ENCODE peak calls at places on chromosomes 13 and 19, in four cellular contexts. One of them, this sample, is unnamed.

GRCh38 chr13:40116008-40116407 is 460.5 kb downstream of the COG6 start:
- DNase-seq in neuronal stem cell: no peak
- DNase-seq in trophoblast cell: peak
- DNase-seq in H1: no peak
- DNase-seq in this sample: peak

GRCh38 chr13:100633461-100633860 is 41.1 kb downstream of the TMTC4 start:
- DNase-seq in neuronal stem cell: no peak
- DNase-seq in H1: no peak
- DNase-seq in trophoblast cell: peak
- DNase-seq in this sample: peak

GRCh38 chr13:40026741-40027140 is 371.3 kb downstream of the COG6 start:
- DNase-seq in neuronal stem cell: no peak
- DNase-seq in trophoblast cell: no peak
- DNase-seq in H1: no peak
- DNase-seq in this sample: no peak

GRCh38 chr13:48161530-48162179 is 66.8 kb upstream of the MED4 start:
- DNase-seq in trophoblast cell: peak
- DNase-seq in H1: no peak
- DNase-seq in neuronal stem cell: no peak
- DNase-seq in this sample: no peak

GRCh38 chr13:98576963-98577822 is at the start of gene STK24:
- DNase-seq in H1: no peak
- DNase-seq in neuronal stem cell: peak
- DNase-seq in trophoblast cell: peak
- DNase-seq in this sample: peak

GRCh38 chr13:113402471-113403254 is 38.7 kb upstream of the GRTP1 start:
- DNase-seq in trophoblast cell: no peak
- DNase-seq in neuronal stem cell: no peak
- DNase-seq in H1: no peak
- DNase-seq in this sample: no peak

GRCh38 chr13:23723463-23723862 is 153.3 kb downstream of the TNFRSF19 start:
- DNase-seq in trophoblast cell: no peak
- DNase-seq in H1: no peak
- DNase-seq in neuronal stem cell: no peak
- DNase-seq in this sample: peak

GRCh38 chr13:110910013-110910890 is 4.6 kb downstream of the ANKRD10 start:
- DNase-seq in trophoblast cell: no peak
- DNase-seq in H1: no peak
- DNase-seq in neuronal stem cell: no peak
- DNase-seq in this sample: no peak

GRCh38 chr13:37797606-37798005 is 72.0 kb downstream of the TRPC4 start:
- DNase-seq in trophoblast cell: no peak
- DNase-seq in H1: no peak
- DNase-seq in neuronal stem cell: no peak
- DNase-seq in this sample: no peak

GRCh38 chr13:30872685-30873443 is 33.2 kb upstream of the MEDAG start:
- DNase-seq in trophoblast cell: peak
- DNase-seq in neuronal stem cell: peak
- DNase-seq in H1: no peak
- DNase-seq in this sample: peak

GRCh38 chr19:16374436-16374835 is 49.8 kb downstream of the KLF2 start:
- DNase-seq in trophoblast cell: no peak
- DNase-seq in H1: no peak
- DNase-seq in neuronal stem cell: no peak
- DNase-seq in this sample: no peak

GRCh38 chr13:62302341-62302740 is 886.7 kb upstream of the PCDH20 start:
- DNase-seq in H1: no peak
- DNase-seq in trophoblast cell: no peak
- DNase-seq in neuronal stem cell: no peak
- DNase-seq in this sample: peak

GRCh38 chr13:97240789-97241734 is 18.9 kb downstream of the MBNL2 start:
- DNase-seq in H1: no peak
- DNase-seq in neuronal stem cell: no peak
- DNase-seq in trophoblast cell: no peak
- DNase-seq in this sample: no peak

GRCh38 chr13:87669379-87669978 is 1.7 kb upstream of the SLITRK5 start:
- DNase-seq in neuronal stem cell: no peak
- DNase-seq in trophoblast cell: peak
- DNase-seq in H1: no peak
- DNase-seq in this sample: peak

GRCh38 chr19:17687857-17688784 is at the start of gene UNC13A:
- DNase-seq in trophoblast cell: peak
- DNase-seq in H1: no peak
- DNase-seq in neuronal stem cell: peak
- DNase-seq in this sample: peak

GRCh38 chr19:57308514-57308913 is 11.8 kb upstream of the ZNF543 start:
- DNase-seq in trophoblast cell: no peak
- DNase-seq in H1: no peak
- DNase-seq in neuronal stem cell: no peak
- DNase-seq in this sample: no peak

GRCh38 chr19:30339624-30340525 is 32.3 kb upstream of the ZNF536 start:
- DNase-seq in H1: no peak
- DNase-seq in neuronal stem cell: no peak
- DNase-seq in trophoblast cell: no peak
- DNase-seq in this sample: no peak

GRCh38 chr13:105611424-105611823 is 924.0 kb downstream of the EFNB2 start:
- DNase-seq in H1: no peak
- DNase-seq in neuronal stem cell: no peak
- DNase-seq in trophoblast cell: peak
- DNase-seq in this sample: peak

GRCh38 chr13:52842440-52842839 is 6.0 kb downstream of the PCDH8 start:
- DNase-seq in neuronal stem cell: no peak
- DNase-seq in H1: no peak
- DNase-seq in trophoblast cell: no peak
- DNase-seq in this sample: no peak

GRCh38 chr13:84479656-84480055 is 597.4 kb upstream of the SLITRK1 start:
- DNase-seq in trophoblast cell: no peak
- DNase-seq in H1: no peak
- DNase-seq in neuronal stem cell: no peak
- DNase-seq in this sample: no peak

GRCh38 chr19:50657672-50658437 is 8.6 kb downstream of the C19orf81 start:
- DNase-seq in trophoblast cell: peak
- DNase-seq in neuronal stem cell: peak
- DNase-seq in H1: peak
- DNase-seq in this sample: peak

GRCh38 chr13:24271611-24272451 is 37.5 kb upstream of the C1QTNF9 start:
- DNase-seq in H1: no peak
- DNase-seq in trophoblast cell: no peak
- DNase-seq in neuronal stem cell: no peak
- DNase-seq in this sample: peak

GRCh38 chr19:45468159-45468651 is 409 bp downstream of the FOSB start:
- DNase-seq in trophoblast cell: no peak
- DNase-seq in H1: no peak
- DNase-seq in neuronal stem cell: no peak
- DNase-seq in this sample: no peak

GRCh38 chr19:18995804-18996241 is 37.5 kb downstream of the SUGP2 start:
- DNase-seq in H1: peak
- DNase-seq in neuronal stem cell: peak
- DNase-seq in trophoblast cell: peak
- DNase-seq in this sample: peak

GRCh38 chr13:84574851-84575250 is 692.6 kb upstream of the SLITRK1 start:
- DNase-seq in neuronal stem cell: no peak
- DNase-seq in trophoblast cell: no peak
- DNase-seq in H1: no peak
- DNase-seq in this sample: peak

GRCh38 chr19:4055209-4055552 is 11.5 kb downstream of the ZBTB7A start:
- DNase-seq in neuronal stem cell: no peak
- DNase-seq in trophoblast cell: no peak
- DNase-seq in H1: no peak
- DNase-seq in this sample: no peak

GRCh38 chr13:20495087-20496023 is 30.3 kb downstream of the CRYL1 start:
- DNase-seq in neuronal stem cell: peak
- DNase-seq in trophoblast cell: peak
- DNase-seq in H1: no peak
- DNase-seq in this sample: peak

GRCh38 chr19:12681074-12681987 is at the start of gene DHPS:
- DNase-seq in neuronal stem cell: peak
- DNase-seq in trophoblast cell: peak
- DNase-seq in H1: peak
- DNase-seq in this sample: peak
- H2BK5ac ChIP-seq in neuronal stem cell: peak
- H2BK5ac ChIP-seq in trophoblast cell: peak
- H2BK5ac ChIP-seq in H1: peak
- H2BK5ac ChIP-seq in this sample: peak

GRCh38 chr19:22532388-22533310 is 101.5 kb upstream of the ZNF492 start:
- DNase-seq in H1: no peak
- DNase-seq in neuronal stem cell: no peak
- DNase-seq in trophoblast cell: peak
- DNase-seq in this sample: no peak
- H3K4me3 ChIP-seq in H1: no peak
- H3K4me3 ChIP-seq in neuronal stem cell: no peak
- H3K4me3 ChIP-seq in trophoblast cell: no peak
- H3K4me3 ChIP-seq in this sample: no peak

GRCh38 chr13:27833206-27833605 is 40.9 kb downstream of the GSX1 start:
- DNase-seq in H1: no peak
- DNase-seq in trophoblast cell: no peak
- DNase-seq in neuronal stem cell: no peak
- DNase-seq in this sample: no peak
- H2BK12ac ChIP-seq in H1: no peak
- H2BK12ac ChIP-seq in trophoblast cell: no peak
- H2BK12ac ChIP-seq in neuronal stem cell: no peak
- H2BK12ac ChIP-seq in this sample: no peak

GRCh38 chr13:77543711-77544110 is 8.2 kb downstream of the SCEL start:
- DNase-seq in neuronal stem cell: no peak
- DNase-seq in trophoblast cell: no peak
- DNase-seq in H1: no peak
- DNase-seq in this sample: no peak

GRCh38 chr13:77548095-77548494 is 12.6 kb downstream of the SCEL start:
- DNase-seq in neuronal stem cell: no peak
- DNase-seq in H1: no peak
- DNase-seq in trophoblast cell: no peak
- DNase-seq in this sample: no peak

GRCh38 chr13:77544765-77545316 is 9.3 kb downstream of the SCEL start:
- DNase-seq in trophoblast cell: no peak
- DNase-seq in H1: no peak
- DNase-seq in neuronal stem cell: no peak
- DNase-seq in this sample: no peak

GRCh38 chr13:77544365-77544764 is 8.9 kb downstream of the SCEL start:
- DNase-seq in trophoblast cell: no peak
- DNase-seq in neuronal stem cell: no peak
- DNase-seq in H1: no peak
- DNase-seq in this sample: peak

DNA sequence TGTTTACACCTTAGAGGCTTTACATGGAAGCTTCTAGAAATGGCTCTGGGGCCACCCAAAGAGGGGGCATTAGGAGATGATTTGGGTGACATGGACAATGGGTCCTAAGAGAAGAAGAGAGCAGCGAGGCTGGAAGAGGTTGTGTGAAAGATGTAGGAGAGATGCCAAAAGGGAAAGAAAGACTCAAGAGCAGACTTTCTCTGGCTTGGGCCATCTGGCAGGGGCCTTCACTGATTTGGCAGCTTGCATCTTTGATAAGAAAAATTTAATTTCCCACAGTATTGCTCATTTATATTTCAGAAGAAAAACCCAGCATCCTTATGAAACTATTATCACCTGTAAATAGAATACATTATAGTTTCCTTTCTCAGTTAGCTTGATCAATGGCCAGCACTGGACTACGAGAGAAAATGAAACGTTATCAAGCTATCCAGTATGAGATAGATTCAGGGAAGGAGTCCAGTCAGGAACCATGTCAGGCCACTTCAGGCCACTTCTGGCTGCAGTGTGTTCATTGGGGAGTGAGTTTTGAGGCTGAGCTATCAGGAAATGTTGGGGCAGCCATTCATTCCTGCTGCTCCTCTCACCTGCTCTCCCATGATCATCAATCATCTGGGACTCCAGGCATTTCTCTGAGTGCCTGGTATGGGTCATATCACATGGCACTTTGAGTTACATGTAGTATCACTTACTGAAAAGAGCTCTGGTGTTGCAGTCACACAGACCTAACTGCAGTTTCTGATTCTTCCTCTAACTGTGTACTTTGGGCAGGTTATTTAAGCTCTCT is 10.3 kb downstream of the SCEL start:
- DNase-seq in H1: no peak
- DNase-seq in trophoblast cell: no peak
- DNase-seq in neuronal stem cell: no peak
- DNase-seq in this sample: no peak
- H2BK5ac ChIP-seq in H1: no peak
- H2BK5ac ChIP-seq in trophoblast cell: no peak
- H2BK5ac ChIP-seq in neuronal stem cell: no peak
- H2BK5ac ChIP-seq in this sample: no peak

DNA sequence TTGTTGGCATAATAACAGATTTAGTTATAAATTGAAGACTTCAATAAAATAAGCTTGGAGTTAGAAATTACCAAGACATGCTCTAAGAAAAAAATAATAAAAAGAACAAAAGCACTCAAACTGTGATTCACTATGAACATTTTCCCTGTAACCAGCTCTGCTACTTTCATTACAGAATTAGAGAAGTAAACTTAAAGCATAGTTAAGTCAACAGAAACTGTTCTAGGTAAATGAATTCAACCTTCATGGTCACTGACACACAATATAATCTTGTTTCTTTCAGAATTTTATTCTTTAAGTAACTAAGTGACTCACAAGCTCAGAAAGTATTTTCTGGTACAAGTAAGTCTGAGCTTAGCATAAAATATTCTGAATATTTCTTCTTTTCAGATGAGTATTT is 136.3 kb downstream of the KLF5 start:
- DNase-seq in H1: no peak
- DNase-seq in neuronal stem cell: no peak
- DNase-seq in trophoblast cell: no peak
- DNase-seq in this sample: no peak
- H3K4me3 ChIP-seq in H1: no peak
- H3K4me3 ChIP-seq in neuronal stem cell: no peak
- H3K4me3 ChIP-seq in trophoblast cell: no peak
- H3K4me3 ChIP-seq in this sample: no peak

GRCh38 chr13:42064259-42064658 is 15.8 kb downstream of the DGKH start:
- DNase-seq in H1: no peak
- DNase-seq in neuronal stem cell: no peak
- DNase-seq in trophoblast cell: no peak
- DNase-seq in this sample: peak

GRCh38 chr13:42065414-42065813 is 17.0 kb downstream of the DGKH start:
- DNase-seq in trophoblast cell: no peak
- DNase-seq in neuronal stem cell: no peak
- DNase-seq in H1: no peak
- DNase-seq in this sample: no peak

GRCh38 chr13:42064966-42065365 is 16.5 kb downstream of the DGKH start:
- DNase-seq in neuronal stem cell: no peak
- DNase-seq in H1: no peak
- DNase-seq in trophoblast cell: peak
- DNase-seq in this sample: peak

GRCh38 chr13:42068886-42069285 is 20.4 kb downstream of the DGKH start:
- DNase-seq in H1: no peak
- DNase-seq in trophoblast cell: no peak
- DNase-seq in neuronal stem cell: no peak
- DNase-seq in this sample: no peak

DNA sequence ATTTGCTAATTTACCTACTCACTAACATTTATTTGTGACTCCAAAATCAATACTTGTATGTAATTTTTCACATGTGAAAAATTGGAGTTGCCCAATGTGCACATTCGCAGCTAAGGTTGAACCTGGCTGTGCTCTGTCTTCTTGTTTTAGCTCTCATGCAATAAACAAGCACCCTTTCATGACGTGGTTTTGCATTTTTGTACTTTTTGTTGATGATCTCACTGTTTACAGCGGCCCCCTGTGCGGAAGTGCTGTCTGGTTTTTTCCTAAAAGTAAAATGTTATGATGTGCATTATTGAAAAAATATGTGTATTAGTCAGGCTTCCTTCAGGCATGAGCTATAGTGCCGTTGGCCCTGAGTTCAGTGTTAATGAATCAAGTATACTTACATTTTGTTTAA is 18.1 kb downstream of the DGKH start:
- DNase-seq in H1: no peak
- DNase-seq in trophoblast cell: peak
- DNase-seq in neuronal stem cell: no peak
- DNase-seq in this sample: peak
- H2BK12ac ChIP-seq in H1: no peak
- H2BK12ac ChIP-seq in trophoblast cell: no peak
- H2BK12ac ChIP-seq in neuronal stem cell: no peak
- H2BK12ac ChIP-seq in this sample: no peak